ENCODE peak calls at places on chromosomes 13 and 19, in eight cellular contexts. One of them, this sample, is unnamed.

GRCh38 chr19:12764698-12765097 is 10.7 kb downstream of the HOOK2 start:
- DNase-seq in heart left ventricle: no peak
- DNase-seq in RWPE1: no peak
- DNase-seq in GM23338: no peak
- DNase-seq in tibial artery: no peak
- DNase-seq in CD8-positive, alpha-beta T cell: no peak
- DNase-seq in thoracic aorta: no peak
- DNase-seq in CD4-positive, alpha-beta T cell: no peak
- DNase-seq in this sample: no peak

GRCh38 chr19:57708641-57709354 is at the start of gene ZNF154:
- DNase-seq in RWPE1: no peak
- DNase-seq in tibial artery: no peak
- DNase-seq in CD8-positive, alpha-beta T cell: peak
- DNase-seq in thoracic aorta: no peak
- DNase-seq in GM23338: peak
- DNase-seq in heart left ventricle: no peak
- DNase-seq in CD4-positive, alpha-beta T cell: peak
- DNase-seq in this sample: peak

GRCh38 chr13:107942030-107942617 is 273.2 kb downstream of the LIG4 start:
- DNase-seq in CD8-positive, alpha-beta T cell: no peak
- DNase-seq in CD4-positive, alpha-beta T cell: no peak
- DNase-seq in RWPE1: no peak
- DNase-seq in heart left ventricle: no peak
- DNase-seq in thoracic aorta: no peak
- DNase-seq in GM23338: no peak
- DNase-seq in tibial artery: no peak
- DNase-seq in this sample: no peak

GRCh38 chr13:74210693-74211393 is 76.6 kb upstream of the KLF12 start:
- DNase-seq in CD8-positive, alpha-beta T cell: no peak
- DNase-seq in thoracic aorta: peak
- DNase-seq in heart left ventricle: no peak
- DNase-seq in CD4-positive, alpha-beta T cell: no peak
- DNase-seq in tibial artery: peak
- DNase-seq in RWPE1: peak
- DNase-seq in GM23338: no peak
- DNase-seq in this sample: peak

GRCh38 chr13:106101201-106101600 is 434.3 kb downstream of the EFNB2 start:
- DNase-seq in heart left ventricle: no peak
- DNase-seq in tibial artery: no peak
- DNase-seq in thoracic aorta: no peak
- DNase-seq in CD8-positive, alpha-beta T cell: no peak
- DNase-seq in RWPE1: no peak
- DNase-seq in GM23338: no peak
- DNase-seq in CD4-positive, alpha-beta T cell: no peak
- DNase-seq in this sample: no peak

GRCh38 chr19:6173190-6173589 is 37.7 kb downstream of the ACSBG2 start:
- DNase-seq in CD4-positive, alpha-beta T cell: no peak
- DNase-seq in GM23338: no peak
- DNase-seq in heart left ventricle: no peak
- DNase-seq in CD8-positive, alpha-beta T cell: no peak
- DNase-seq in tibial artery: no peak
- DNase-seq in thoracic aorta: no peak
- DNase-seq in RWPE1: no peak
- DNase-seq in this sample: no peak

GRCh38 chr19:2302319-2303208 is 5.4 kb downstream of the LINGO3 start:
- DNase-seq in heart left ventricle: peak
- DNase-seq in CD8-positive, alpha-beta T cell: no peak
- DNase-seq in RWPE1: no peak
- DNase-seq in CD4-positive, alpha-beta T cell: no peak
- DNase-seq in tibial artery: no peak
- DNase-seq in GM23338: peak
- DNase-seq in thoracic aorta: no peak
- DNase-seq in this sample: no peak

GRCh38 chr13:98963917-98964316 is 13.9 kb downstream of the DOCK9 start:
- DNase-seq in GM23338: no peak
- DNase-seq in CD4-positive, alpha-beta T cell: no peak
- DNase-seq in tibial artery: no peak
- DNase-seq in CD8-positive, alpha-beta T cell: no peak
- DNase-seq in heart left ventricle: no peak
- DNase-seq in thoracic aorta: no peak
- DNase-seq in RWPE1: no peak
- DNase-seq in this sample: no peak

GRCh38 chr19:10742494-10742893 is 24.6 kb downstream of the DNM2 start:
- DNase-seq in RWPE1: no peak
- DNase-seq in heart left ventricle: no peak
- DNase-seq in CD8-positive, alpha-beta T cell: no peak
- DNase-seq in CD4-positive, alpha-beta T cell: no peak
- DNase-seq in thoracic aorta: no peak
- DNase-seq in tibial artery: no peak
- DNase-seq in GM23338: no peak
- DNase-seq in this sample: no peak

GRCh38 chr19:33472696-33473624 is 48.6 kb downstream of the PEPD start:
- DNase-seq in CD8-positive, alpha-beta T cell: no peak
- DNase-seq in tibial artery: no peak
- DNase-seq in RWPE1: peak
- DNase-seq in CD4-positive, alpha-beta T cell: no peak
- DNase-seq in thoracic aorta: no peak
- DNase-seq in heart left ventricle: no peak
- DNase-seq in GM23338: no peak
- DNase-seq in this sample: no peak
- H3K27ac ChIP-seq in CD8-positive, alpha-beta T cell: no peak
- H3K27ac ChIP-seq in tibial artery: no peak
- H3K27ac ChIP-seq in RWPE1: peak
- H3K27ac ChIP-seq in CD4-positive, alpha-beta T cell: no peak
- H3K27ac ChIP-seq in thoracic aorta: no peak
- H3K27ac ChIP-seq in heart left ventricle: no peak
- H3K27ac ChIP-seq in GM23338: no peak
- H3K27ac ChIP-seq in this sample: no peak

GRCh38 chr13:20713751-20714150 is 10.3 kb downstream of the IL17D start:
- DNase-seq in RWPE1: no peak
- DNase-seq in CD8-positive, alpha-beta T cell: no peak
- DNase-seq in CD4-positive, alpha-beta T cell: no peak
- DNase-seq in heart left ventricle: peak
- DNase-seq in tibial artery: no peak
- DNase-seq in thoracic aorta: no peak
- DNase-seq in GM23338: no peak
- DNase-seq in this sample: no peak

GRCh38 chr13:20714161-20714560 is 10.7 kb downstream of the IL17D start:
- DNase-seq in GM23338: no peak
- DNase-seq in RWPE1: no peak
- DNase-seq in CD8-positive, alpha-beta T cell: no peak
- DNase-seq in heart left ventricle: peak
- DNase-seq in thoracic aorta: no peak
- DNase-seq in tibial artery: no peak
- DNase-seq in CD4-positive, alpha-beta T cell: no peak
- DNase-seq in this sample: peak

GRCh38 chr13:20714563-20715339 is 11.3 kb downstream of the IL17D start:
- DNase-seq in thoracic aorta: no peak
- DNase-seq in GM23338: no peak
- DNase-seq in CD4-positive, alpha-beta T cell: no peak
- DNase-seq in heart left ventricle: peak
- DNase-seq in CD8-positive, alpha-beta T cell: no peak
- DNase-seq in RWPE1: no peak
- DNase-seq in tibial artery: peak
- DNase-seq in this sample: no peak

GRCh38 chr13:20716951-20717350 is 13.5 kb downstream of the IL17D start:
- DNase-seq in thoracic aorta: no peak
- DNase-seq in CD4-positive, alpha-beta T cell: no peak
- DNase-seq in heart left ventricle: no peak
- DNase-seq in GM23338: peak
- DNase-seq in RWPE1: no peak
- DNase-seq in CD8-positive, alpha-beta T cell: no peak
- DNase-seq in tibial artery: no peak
- DNase-seq in this sample: no peak

GRCh38 chr13:20715340-20715732 is 11.8 kb downstream of the IL17D start:
- DNase-seq in thoracic aorta: no peak
- DNase-seq in tibial artery: no peak
- DNase-seq in CD8-positive, alpha-beta T cell: no peak
- DNase-seq in GM23338: no peak
- DNase-seq in RWPE1: no peak
- DNase-seq in CD4-positive, alpha-beta T cell: no peak
- DNase-seq in heart left ventricle: no peak
- DNase-seq in this sample: no peak
- H3K27ac ChIP-seq in thoracic aorta: peak
- H3K27ac ChIP-seq in tibial artery: peak
- H3K27ac ChIP-seq in CD8-positive, alpha-beta T cell: no peak
- H3K27ac ChIP-seq in GM23338: no peak
- H3K27ac ChIP-seq in RWPE1: no peak
- H3K27ac ChIP-seq in CD4-positive, alpha-beta T cell: no peak
- H3K27ac ChIP-seq in heart left ventricle: no peak
- H3K27ac ChIP-seq in this sample: no peak

DNA sequence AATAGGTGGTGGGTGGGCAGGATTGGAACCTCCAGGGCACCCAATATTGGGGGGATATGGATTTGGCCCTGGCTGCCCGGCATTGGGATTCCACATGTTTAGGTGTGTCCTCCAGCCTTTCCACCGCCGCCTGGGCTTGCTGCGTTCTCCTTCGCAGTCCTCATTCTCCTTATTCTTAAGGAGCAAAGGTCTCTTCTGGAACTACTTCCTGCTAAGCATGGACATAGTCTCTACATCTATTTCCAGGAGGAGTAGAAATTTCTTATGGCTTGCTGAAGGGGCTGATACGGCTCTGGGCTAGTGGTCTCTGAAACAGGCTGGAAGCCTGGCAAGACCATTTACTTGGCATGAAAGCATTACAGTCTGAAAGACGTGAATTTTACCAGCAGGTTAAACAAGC is 9.2 kb upstream of the FCGBP start:
- DNase-seq in tibial artery: no peak
- DNase-seq in RWPE1: no peak
- DNase-seq in CD4-positive, alpha-beta T cell: no peak
- DNase-seq in GM23338: no peak
- DNase-seq in CD8-positive, alpha-beta T cell: no peak
- DNase-seq in heart left ventricle: no peak
- DNase-seq in thoracic aorta: no peak
- DNase-seq in this sample: no peak
- H3K27ac ChIP-seq in tibial artery: no peak
- H3K27ac ChIP-seq in RWPE1: no peak
- H3K27ac ChIP-seq in CD4-positive, alpha-beta T cell: peak
- H3K27ac ChIP-seq in GM23338: no peak
- H3K27ac ChIP-seq in CD8-positive, alpha-beta T cell: peak
- H3K27ac ChIP-seq in heart left ventricle: no peak
- H3K27ac ChIP-seq in thoracic aorta: no peak
- H3K27ac ChIP-seq in this sample: no peak

DNA sequence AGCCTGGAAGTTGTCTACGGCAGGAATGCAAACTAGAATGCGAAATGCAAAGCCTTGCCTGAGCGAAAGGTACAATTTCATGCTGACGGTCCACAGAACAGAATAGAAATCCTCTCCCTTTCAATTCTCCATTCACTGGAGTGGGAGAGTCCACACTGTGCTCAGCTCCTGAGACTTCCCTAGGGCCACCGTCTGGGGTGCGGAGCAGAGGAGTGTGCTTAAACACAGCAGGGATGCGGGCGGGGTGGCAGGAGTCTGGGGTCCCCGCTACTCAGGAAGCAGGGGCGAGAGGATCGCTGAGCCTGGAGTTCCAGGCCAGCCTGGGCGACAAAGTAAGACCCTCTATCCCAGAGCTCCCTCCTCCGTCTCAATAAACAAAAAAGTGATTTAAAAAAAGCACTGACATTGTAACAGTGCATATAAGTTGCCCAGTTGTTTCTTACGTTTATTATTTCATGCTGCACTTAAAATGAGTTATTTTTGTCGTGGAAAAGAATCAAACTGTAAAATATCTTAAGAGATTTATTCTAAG is 614 bp upstream of the ZNF816 start:
- DNase-seq in thoracic aorta: no peak
- DNase-seq in RWPE1: no peak
- DNase-seq in CD8-positive, alpha-beta T cell: no peak
- DNase-seq in heart left ventricle: no peak
- DNase-seq in GM23338: peak
- DNase-seq in tibial artery: no peak
- DNase-seq in CD4-positive, alpha-beta T cell: no peak
- DNase-seq in this sample: no peak
- H3K27ac ChIP-seq in thoracic aorta: peak
- H3K27ac ChIP-seq in RWPE1: peak
- H3K27ac ChIP-seq in CD8-positive, alpha-beta T cell: peak
- H3K27ac ChIP-seq in heart left ventricle: peak
- H3K27ac ChIP-seq in GM23338: peak
- H3K27ac ChIP-seq in tibial artery: peak
- H3K27ac ChIP-seq in CD4-positive, alpha-beta T cell: peak
- H3K27ac ChIP-seq in this sample: peak

GRCh38 chr13:100173203-100173602 is 84.3 kb downstream of the PCCA start:
- DNase-seq in RWPE1: no peak
- DNase-seq in CD4-positive, alpha-beta T cell: no peak
- DNase-seq in CD8-positive, alpha-beta T cell: no peak
- DNase-seq in tibial artery: no peak
- DNase-seq in thoracic aorta: no peak
- DNase-seq in heart left ventricle: no peak
- DNase-seq in GM23338: no peak
- DNase-seq in this sample: no peak

GRCh38 chr13:100176781-100177389 is 88.0 kb downstream of the PCCA start:
- DNase-seq in RWPE1: no peak
- DNase-seq in CD4-positive, alpha-beta T cell: no peak
- DNase-seq in GM23338: no peak
- DNase-seq in tibial artery: no peak
- DNase-seq in CD8-positive, alpha-beta T cell: no peak
- DNase-seq in thoracic aorta: no peak
- DNase-seq in heart left ventricle: no peak
- DNase-seq in this sample: no peak

GRCh38 chr13:100175803-100176182 is 86.9 kb downstream of the PCCA start:
- DNase-seq in heart left ventricle: no peak
- DNase-seq in GM23338: no peak
- DNase-seq in CD4-positive, alpha-beta T cell: no peak
- DNase-seq in tibial artery: no peak
- DNase-seq in RWPE1: no peak
- DNase-seq in thoracic aorta: no peak
- DNase-seq in CD8-positive, alpha-beta T cell: no peak
- DNase-seq in this sample: no peak

DNA sequence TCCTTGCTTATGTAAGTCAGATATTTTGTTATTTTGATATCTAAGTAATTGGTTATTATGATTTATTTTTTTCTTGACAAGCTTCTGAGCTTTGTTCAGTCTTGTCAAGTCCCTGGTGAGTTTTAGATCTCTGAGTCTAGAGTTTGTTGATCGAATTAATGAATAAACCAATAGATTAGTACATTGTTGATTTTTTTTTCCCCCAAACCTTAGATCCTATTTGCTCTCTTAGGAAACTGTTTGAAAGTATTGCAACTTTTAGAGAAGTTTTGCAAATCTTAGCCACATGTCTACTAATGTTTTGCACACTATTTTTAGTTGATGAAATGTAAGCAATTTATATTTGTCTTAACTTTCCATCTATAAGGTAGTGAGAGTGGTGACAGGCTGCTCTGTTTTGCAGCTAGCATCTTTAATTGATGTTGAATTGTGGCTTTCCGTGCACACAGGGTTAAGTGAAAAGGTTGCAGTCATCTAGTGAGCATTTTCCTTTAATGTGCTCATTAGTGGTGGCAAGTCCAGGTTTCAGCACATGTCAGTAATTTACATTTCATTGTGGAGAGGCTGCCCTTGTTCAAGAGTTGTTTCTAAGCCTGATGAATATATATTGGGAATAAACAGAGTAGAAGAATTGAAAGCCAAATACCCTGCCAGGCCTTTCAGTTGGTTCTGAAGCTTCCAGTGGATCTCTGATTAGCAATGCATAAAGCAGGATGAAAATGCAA is 86.3 kb downstream of the PCCA start:
- DNase-seq in thoracic aorta: no peak
- DNase-seq in tibial artery: no peak
- DNase-seq in RWPE1: no peak
- DNase-seq in GM23338: no peak
- DNase-seq in CD4-positive, alpha-beta T cell: no peak
- DNase-seq in heart left ventricle: no peak
- DNase-seq in CD8-positive, alpha-beta T cell: no peak
- DNase-seq in this sample: no peak
- H3K27ac ChIP-seq in thoracic aorta: no peak
- H3K27ac ChIP-seq in tibial artery: no peak
- H3K27ac ChIP-seq in RWPE1: no peak
- H3K27ac ChIP-seq in GM23338: peak
- H3K27ac ChIP-seq in CD4-positive, alpha-beta T cell: no peak
- H3K27ac ChIP-seq in heart left ventricle: no peak
- H3K27ac ChIP-seq in CD8-positive, alpha-beta T cell: no peak
- H3K27ac ChIP-seq in this sample: no peak

This sample was measured in substantia nigra.